ENCODE peak calls at places on chromosomes 5 and 9, in five cellular contexts. I is fibroblast of pulmonary artery, T is AG04450, P is pancreas, Z is heart left ventricle. S is an unnamed sample.

GRCh38 chr5:124689653-124690052 is 56.8 kb downstream of the ZNF608 start:
- DNase-seq in Z (no peak), P (no peak), T (no peak), I (no peak), S (no peak)

GRCh38 chr9:99637640-99638039 is 184.0 kb upstream of the NR4A3 start:
- DNase-seq in P (no peak), I (no peak), Z (no peak), T (no peak), S (no peak)

GRCh38 chr5:52668544-52669185 is 119.1 kb upstream of the ITGA1 start:
- DNase-seq in Z (no peak), T (no peak), P (no peak), I (no peak), S (no peak)

GRCh38 chr9:92563701-92564100 is 27.9 kb upstream of the ECM2 start:
- DNase-seq in P (no peak), T (no peak), Z (no peak), I (peak; percentile 19), S (no peak)

GRCh38 chr9:89000281-89000875 is 9.1 kb downstream of the S1PR3 start:
- DNase-seq in I (no peak), T (no peak), Z (no peak), P (peak; percentile 65), S (no peak)

GRCh38 chr9:99753436-99753835 is 68.2 kb upstream of the NR4A3 start:
- DNase-seq in I (no peak), Z (no peak), T (no peak), P (no peak), S (no peak)

GRCh38 chr5:63555874-63556273 is 406.4 kb downstream of the HTR1A start:
- DNase-seq in P (no peak), T (no peak), I (no peak), Z (no peak), S (no peak)

GRCh38 chr9:38641985-38642864 is 21.8 kb upstream of the ANKRD18A start:
- DNase-seq in Z (no peak), P (no peak), T (peak; percentile 8), I (peak; percentile 80), S (peak; percentile 49)

GRCh38 chr9:90905079-90905478 is 103.5 kb downstream of the SYK start:
- DNase-seq in I (no peak), P (peak; percentile 81), T (no peak), Z (no peak), S (no peak)

GRCh38 chr5:54440456-54440893 is 15.0 kb upstream of the HSPB3 start:
- DNase-seq in P (no peak), T (no peak), I (no peak), Z (no peak), S (no peak)

GRCh38 chr5:32331217-32331926 is 18.6 kb upstream of the MTMR12 start:
- DNase-seq in T (no peak), Z (no peak), I (no peak), P (peak; percentile 33), S (peak; percentile 81)

GRCh38 chr9:6910032-6910431 is 152.3 kb downstream of the KDM4C start:
- DNase-seq in I (peak; percentile 48), P (no peak), Z (no peak), T (no peak), S (no peak)

GRCh38 chr5:79436821-79437220 is 77.1 kb downstream of the HOMER1 start:
- DNase-seq in T (no peak), Z (no peak), I (peak; percentile 18), P (no peak), S (no peak)

GRCh38 chr9:76751011-76751410 is 13.2 kb upstream of the PCA3 start:
- DNase-seq in P (no peak), Z (no peak), T (no peak), I (no peak), S (no peak)

GRCh38 chr5:93886098-93886806 is 144.9 kb upstream of the POU5F2 start:
- DNase-seq in Z (no peak), I (no peak), P (no peak), T (no peak), S (no peak)

GRCh38 chr5:40755407-40756365 is at the start of gene TTC33:
- DNase-seq in T (peak; percentile 88), I (peak; percentile 95), P (peak; percentile 92), Z (peak; percentile 95), S (peak; percentile 97)

GRCh38 chr9:36222449-36222848 is 31.7 kb downstream of the CLTA start:
- DNase-seq in I (no peak), Z (no peak), P (no peak), T (no peak), S (no peak)

GRCh38 chr9:38285236-38285635 is 107.3 kb upstream of the ALDH1B1 start:
- DNase-seq in I (no peak), Z (no peak), P (no peak), T (no peak), S (no peak)

GRCh38 chr9:91802391-91802790 is 147.6 kb downstream of the ROR2 start:
- DNase-seq in I (no peak), P (no peak), Z (no peak), T (no peak), S (no peak)

GRCh38 chr5:168699002-168699401 is 119.8 kb upstream of the PANK3 start:
- DNase-seq in T (no peak), Z (peak; percentile 73), P (no peak), I (no peak), S (no peak)

GRCh38 chr9:79883073-79883645 is 311.4 kb downstream of the TLE4 start:
- DNase-seq in P (no peak), T (no peak), Z (no peak), I (no peak), S (no peak)

DNA sequence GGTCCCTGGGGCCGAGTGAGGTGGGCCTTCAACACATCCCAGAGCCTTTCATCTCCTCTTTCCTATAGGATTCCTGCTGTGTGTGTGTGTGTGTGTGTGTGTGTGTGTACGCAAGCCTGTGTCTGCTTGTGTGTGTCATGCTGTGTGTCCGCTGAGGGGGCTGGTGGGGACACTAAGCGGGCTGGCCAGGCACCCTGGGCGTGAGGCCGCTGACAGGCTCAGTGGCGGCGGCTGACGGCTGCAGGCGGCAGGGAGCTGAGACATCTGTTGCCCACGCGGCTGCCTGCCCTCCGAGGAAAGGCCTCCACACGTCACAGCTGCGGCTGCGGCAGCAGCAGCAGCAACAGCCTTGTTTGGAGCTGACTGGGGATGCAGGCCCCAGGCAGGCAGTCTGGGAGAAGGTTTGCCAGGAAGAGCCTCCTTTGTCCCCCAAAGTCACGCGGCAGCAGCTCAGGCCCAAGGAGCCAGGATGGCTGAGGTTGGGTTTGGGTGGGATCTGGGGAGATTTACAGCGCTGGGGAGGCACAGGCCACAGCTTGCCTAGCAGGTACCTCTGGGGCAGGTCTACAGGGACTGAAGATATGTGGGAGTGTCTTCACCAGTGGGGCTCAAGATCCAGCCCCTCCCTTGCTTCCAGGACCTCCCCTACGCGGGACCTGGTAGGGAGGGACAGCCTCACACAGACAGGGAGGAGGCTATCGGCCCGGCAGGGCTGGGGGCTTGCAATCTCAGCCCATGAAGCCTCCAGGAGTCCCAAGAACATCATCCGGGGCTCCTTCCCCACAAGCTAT is 1.8 kb downstream of the PDLIM4 start:
- DNase-seq in P (no peak), T (peak; percentile 74), Z (peak; percentile 62), I (peak; percentile 92), S (peak; percentile 28)
- H3K4me3 ChIP-seq in P (no peak overlapping the region), T (peak overlapping the region; percentile 81), Z (peak overlapping the region; percentile 77), I (peak overlapping the region; percentile 70), S (peak overlapping the region; percentile 40)

DNA sequence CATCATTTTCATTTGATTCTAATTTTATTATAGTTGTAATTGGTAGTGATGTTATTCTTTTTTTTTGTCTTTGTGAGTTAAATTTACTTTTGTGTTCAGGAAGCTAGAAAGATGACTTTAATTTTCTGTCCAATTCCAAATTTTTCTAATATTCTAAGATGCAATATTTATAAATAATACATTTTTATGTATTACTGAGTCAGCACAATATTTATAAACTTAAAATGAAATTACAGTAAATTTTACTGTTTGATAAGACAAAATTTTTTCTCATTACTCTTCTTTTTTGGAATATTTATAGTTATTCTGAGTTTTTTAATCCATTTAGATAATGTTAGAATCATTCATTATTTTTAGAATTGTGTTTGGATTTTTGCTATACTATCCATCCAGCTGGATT is 1637.9 kb upstream of the ACO1 start:
- DNase-seq in Z (no peak), T (no peak), I (no peak), P (no peak), S (no peak)
- H3K4me3 ChIP-seq in Z (no peak overlapping the region), T (no peak overlapping the region), I (no peak overlapping the region), P (no peak overlapping the region), S (no peak overlapping the region)

GRCh38 chr9:131835132-131835910 is 95.4 kb upstream of the RAPGEF1 start:
- DNase-seq in Z (no peak), T (no peak), I (no peak), P (no peak), S (no peak)
- H3K4me3 ChIP-seq in Z (no peak overlapping the region), T (no peak overlapping the region), I (no peak overlapping the region), P (no peak overlapping the region), S (no peak overlapping the region)

GRCh38 chr5:1505506-1506241 is 18.1 kb downstream of the LPCAT1 start:
- DNase-seq in P (peak; percentile 11), Z (no peak), I (no peak), T (no peak), S (no peak)
- H3K4me3 ChIP-seq in P (no peak overlapping the region), Z (no peak overlapping the region), I (no peak overlapping the region), T (no peak overlapping the region), S (no peak overlapping the region)

DNA sequence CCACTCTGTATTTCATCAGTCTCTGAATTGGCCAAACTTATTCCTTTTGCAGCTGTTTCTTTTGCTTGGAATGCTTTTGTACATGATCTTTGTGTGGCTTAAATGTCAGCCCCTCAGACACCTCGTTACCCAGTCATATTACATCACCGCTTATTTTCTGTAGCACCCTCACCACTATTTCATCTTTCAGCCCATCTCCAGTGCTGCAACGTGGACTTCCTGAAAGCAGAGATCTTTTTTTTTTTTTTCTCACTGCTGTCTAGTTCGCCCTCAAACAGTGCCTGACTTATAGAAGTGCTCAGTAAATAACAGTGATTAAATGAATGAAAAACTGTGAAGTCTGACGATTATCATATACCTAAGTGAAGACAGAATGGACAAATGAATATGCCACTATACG is 835 bp downstream of the SRA1 start:
- DNase-seq in P (no peak), I (peak; percentile 45), T (no peak), Z (no peak), S (no peak)
- H3K4me3 ChIP-seq in P (peak overlapping the region; percentile 70), I (peak overlapping the region; percentile 79), T (peak overlapping the region; percentile 83), Z (peak overlapping the region; percentile 68), S (peak overlapping the region; percentile 71)

S was measured in colonic mucosa.